ENCODE peak calls at places on chromosomes 7 and 10, in nine cellular contexts. One of them, this sample, is unnamed.
A peak's percentile ranks its signal among the peaks of the same experiment; 100 is the strongest.

GRCh38 chr10:130871406-130871805 is 440.1 kb downstream of the TCERG1L start:
- DNase-seq in memory B cell: no peak
- DNase-seq in fibroblast of mammary gland: no peak
- DNase-seq in naive thymus-derived CD4-positive, alpha-beta T cell: no peak
- DNase-seq in dorsolateral prefrontal cortex: no peak
- DNase-seq in stimulated activated CD4-positive, alpha-beta T cell treated with anti-CD3 and anti-CD28 coated beads, TNF-alpha, amount 100 ng/mL, for 4 hours: no peak
- DNase-seq in T-helper 2 cell: no peak
- DNase-seq in foreskin fibroblast: no peak
- DNase-seq in germinal center: no peak
- DNase-seq in this sample: no peak

GRCh38 chr10:22379059-22379458 is 33.8 kb downstream of the SPAG6 start:
- DNase-seq in memory B cell: no peak
- DNase-seq in fibroblast of mammary gland: no peak
- DNase-seq in naive thymus-derived CD4-positive, alpha-beta T cell: no peak
- DNase-seq in dorsolateral prefrontal cortex: no peak
- DNase-seq in stimulated activated CD4-positive, alpha-beta T cell treated with anti-CD3 and anti-CD28 coated beads, TNF-alpha, amount 100 ng/mL, for 4 hours: peak; percentile 28
- DNase-seq in T-helper 2 cell: no peak
- DNase-seq in foreskin fibroblast: no peak
- DNase-seq in germinal center: no peak
- DNase-seq in this sample: no peak

GRCh38 chr10:97789770-97790397 is 18.1 kb upstream of the SFRP5 start:
- DNase-seq in memory B cell: no peak
- DNase-seq in fibroblast of mammary gland: no peak
- DNase-seq in naive thymus-derived CD4-positive, alpha-beta T cell: no peak
- DNase-seq in dorsolateral prefrontal cortex: no peak
- DNase-seq in stimulated activated CD4-positive, alpha-beta T cell treated with anti-CD3 and anti-CD28 coated beads, TNF-alpha, amount 100 ng/mL, for 4 hours: no peak
- DNase-seq in T-helper 2 cell: no peak
- DNase-seq in foreskin fibroblast: no peak
- DNase-seq in germinal center: no peak
- DNase-seq in this sample: no peak

GRCh38 chr7:25319707-25320106 is 91.4 kb upstream of the NPVF start:
- DNase-seq in memory B cell: no peak
- DNase-seq in fibroblast of mammary gland: no peak
- DNase-seq in naive thymus-derived CD4-positive, alpha-beta T cell: no peak
- DNase-seq in dorsolateral prefrontal cortex: no peak
- DNase-seq in stimulated activated CD4-positive, alpha-beta T cell treated with anti-CD3 and anti-CD28 coated beads, TNF-alpha, amount 100 ng/mL, for 4 hours: no peak
- DNase-seq in T-helper 2 cell: no peak
- DNase-seq in foreskin fibroblast: no peak
- DNase-seq in germinal center: no peak
- DNase-seq in this sample: no peak

GRCh38 chr7:29236649-29237048 is 42.1 kb downstream of the CHN2 start:
- DNase-seq in memory B cell: no peak
- DNase-seq in fibroblast of mammary gland: no peak
- DNase-seq in naive thymus-derived CD4-positive, alpha-beta T cell: no peak
- DNase-seq in dorsolateral prefrontal cortex: no peak
- DNase-seq in stimulated activated CD4-positive, alpha-beta T cell treated with anti-CD3 and anti-CD28 coated beads, TNF-alpha, amount 100 ng/mL, for 4 hours: no peak
- DNase-seq in T-helper 2 cell: no peak
- DNase-seq in foreskin fibroblast: no peak
- DNase-seq in germinal center: no peak
- DNase-seq in this sample: no peak

GRCh38 chr10:68332259-68333057 is at the start of gene PBLD:
- DNase-seq in memory B cell: peak; percentile 50
- DNase-seq in fibroblast of mammary gland: peak; percentile 75
- DNase-seq in naive thymus-derived CD4-positive, alpha-beta T cell: peak; percentile 48
- DNase-seq in dorsolateral prefrontal cortex: peak; percentile 76
- DNase-seq in stimulated activated CD4-positive, alpha-beta T cell treated with anti-CD3 and anti-CD28 coated beads, TNF-alpha, amount 100 ng/mL, for 4 hours: peak; percentile 13
- DNase-seq in T-helper 2 cell: peak; percentile 24
- DNase-seq in foreskin fibroblast: peak; percentile 84
- DNase-seq in germinal center: peak; percentile 51
- DNase-seq in this sample: peak; percentile 50

GRCh38 chr10:44773565-44773964 is 137.6 kb upstream of the TMEM72 start:
- DNase-seq in memory B cell: no peak
- DNase-seq in fibroblast of mammary gland: no peak
- DNase-seq in naive thymus-derived CD4-positive, alpha-beta T cell: no peak
- DNase-seq in dorsolateral prefrontal cortex: no peak
- DNase-seq in stimulated activated CD4-positive, alpha-beta T cell treated with anti-CD3 and anti-CD28 coated beads, TNF-alpha, amount 100 ng/mL, for 4 hours: no peak
- DNase-seq in T-helper 2 cell: no peak
- DNase-seq in foreskin fibroblast: no peak
- DNase-seq in germinal center: no peak
- DNase-seq in this sample: no peak

GRCh38 chr10:103720328-103720963 is 134.9 kb downstream of the SH3PXD2A start:
- DNase-seq in memory B cell: no peak
- DNase-seq in fibroblast of mammary gland: no peak
- DNase-seq in naive thymus-derived CD4-positive, alpha-beta T cell: no peak
- DNase-seq in dorsolateral prefrontal cortex: no peak
- DNase-seq in stimulated activated CD4-positive, alpha-beta T cell treated with anti-CD3 and anti-CD28 coated beads, TNF-alpha, amount 100 ng/mL, for 4 hours: no peak
- DNase-seq in T-helper 2 cell: no peak
- DNase-seq in foreskin fibroblast: peak; percentile 59
- DNase-seq in germinal center: no peak
- DNase-seq in this sample: no peak

GRCh38 chr10:119206603-119207366 is 586 bp upstream of the GRK5 start:
- DNase-seq in memory B cell: peak; percentile 82
- DNase-seq in fibroblast of mammary gland: peak; percentile 48
- DNase-seq in naive thymus-derived CD4-positive, alpha-beta T cell: peak; percentile 58
- DNase-seq in dorsolateral prefrontal cortex: peak; percentile 63
- DNase-seq in stimulated activated CD4-positive, alpha-beta T cell treated with anti-CD3 and anti-CD28 coated beads, TNF-alpha, amount 100 ng/mL, for 4 hours: peak; percentile 64
- DNase-seq in T-helper 2 cell: peak; percentile 41
- DNase-seq in foreskin fibroblast: peak; percentile 84
- DNase-seq in germinal center: peak; percentile 86
- DNase-seq in this sample: peak; percentile 70

GRCh38 chr7:101164071-101164840 is 1.1 kb downstream of the VGF start:
- DNase-seq in memory B cell: no peak
- DNase-seq in fibroblast of mammary gland: peak; percentile 51
- DNase-seq in naive thymus-derived CD4-positive, alpha-beta T cell: no peak
- DNase-seq in dorsolateral prefrontal cortex: no peak
- DNase-seq in stimulated activated CD4-positive, alpha-beta T cell treated with anti-CD3 and anti-CD28 coated beads, TNF-alpha, amount 100 ng/mL, for 4 hours: no peak
- DNase-seq in T-helper 2 cell: no peak
- DNase-seq in foreskin fibroblast: peak; percentile 89
- DNase-seq in germinal center: no peak
- DNase-seq in this sample: no peak

GRCh38 chr10:49080071-49080470 is 35.3 kb downstream of the VSTM4 start:
- DNase-seq in memory B cell: no peak
- DNase-seq in fibroblast of mammary gland: peak; percentile 66
- DNase-seq in naive thymus-derived CD4-positive, alpha-beta T cell: no peak
- DNase-seq in dorsolateral prefrontal cortex: no peak
- DNase-seq in stimulated activated CD4-positive, alpha-beta T cell treated with anti-CD3 and anti-CD28 coated beads, TNF-alpha, amount 100 ng/mL, for 4 hours: no peak
- DNase-seq in T-helper 2 cell: no peak
- DNase-seq in foreskin fibroblast: no peak
- DNase-seq in germinal center: no peak
- DNase-seq in this sample: no peak

GRCh38 chr7:65489260-65489767 is 115.7 kb downstream of the ZNF92 start:
- DNase-seq in memory B cell: no peak
- DNase-seq in fibroblast of mammary gland: no peak
- DNase-seq in naive thymus-derived CD4-positive, alpha-beta T cell: no peak
- DNase-seq in dorsolateral prefrontal cortex: no peak
- DNase-seq in stimulated activated CD4-positive, alpha-beta T cell treated with anti-CD3 and anti-CD28 coated beads, TNF-alpha, amount 100 ng/mL, for 4 hours: no peak
- DNase-seq in T-helper 2 cell: no peak
- DNase-seq in foreskin fibroblast: no peak
- DNase-seq in germinal center: no peak
- DNase-seq in this sample: no peak

GRCh38 chr7:29413511-29414178 is 150.0 kb upstream of the PRR15 start:
- DNase-seq in memory B cell: no peak
- DNase-seq in fibroblast of mammary gland: no peak
- DNase-seq in naive thymus-derived CD4-positive, alpha-beta T cell: no peak
- DNase-seq in dorsolateral prefrontal cortex: no peak
- DNase-seq in stimulated activated CD4-positive, alpha-beta T cell treated with anti-CD3 and anti-CD28 coated beads, TNF-alpha, amount 100 ng/mL, for 4 hours: no peak
- DNase-seq in T-helper 2 cell: no peak
- DNase-seq in foreskin fibroblast: no peak
- DNase-seq in germinal center: no peak
- DNase-seq in this sample: no peak

GRCh38 chr10:117663750-117664149 is 121.2 kb downstream of the EMX2 start:
- DNase-seq in memory B cell: no peak
- DNase-seq in fibroblast of mammary gland: peak; percentile 93
- DNase-seq in naive thymus-derived CD4-positive, alpha-beta T cell: no peak
- DNase-seq in dorsolateral prefrontal cortex: no peak
- DNase-seq in stimulated activated CD4-positive, alpha-beta T cell treated with anti-CD3 and anti-CD28 coated beads, TNF-alpha, amount 100 ng/mL, for 4 hours: no peak
- DNase-seq in T-helper 2 cell: no peak
- DNase-seq in foreskin fibroblast: peak; percentile 63
- DNase-seq in germinal center: no peak
- DNase-seq in this sample: no peak

GRCh38 chr7:151113344-151114150 is 27.3 kb downstream of the AGAP3 start:
- DNase-seq in memory B cell: no peak
- DNase-seq in fibroblast of mammary gland: peak; percentile 57
- DNase-seq in naive thymus-derived CD4-positive, alpha-beta T cell: no peak
- DNase-seq in dorsolateral prefrontal cortex: no peak
- DNase-seq in stimulated activated CD4-positive, alpha-beta T cell treated with anti-CD3 and anti-CD28 coated beads, TNF-alpha, amount 100 ng/mL, for 4 hours: no peak
- DNase-seq in T-helper 2 cell: no peak
- DNase-seq in foreskin fibroblast: peak; percentile 49
- DNase-seq in germinal center: no peak
- DNase-seq in this sample: no peak

GRCh38 chr10:131429942-131430341 is 118.4 kb upstream of the TCERG1L start:
- DNase-seq in memory B cell: no peak
- DNase-seq in fibroblast of mammary gland: no peak
- DNase-seq in naive thymus-derived CD4-positive, alpha-beta T cell: no peak
- DNase-seq in dorsolateral prefrontal cortex: no peak
- DNase-seq in stimulated activated CD4-positive, alpha-beta T cell treated with anti-CD3 and anti-CD28 coated beads, TNF-alpha, amount 100 ng/mL, for 4 hours: no peak
- DNase-seq in T-helper 2 cell: no peak
- DNase-seq in foreskin fibroblast: no peak
- DNase-seq in germinal center: no peak
- DNase-seq in this sample: no peak

GRCh38 chr7:25854608-25855497 is 297.1 kb upstream of the NFE2L3 start:
- DNase-seq in memory B cell: no peak
- DNase-seq in fibroblast of mammary gland: peak; percentile 100
- DNase-seq in naive thymus-derived CD4-positive, alpha-beta T cell: no peak
- DNase-seq in dorsolateral prefrontal cortex: no peak
- DNase-seq in stimulated activated CD4-positive, alpha-beta T cell treated with anti-CD3 and anti-CD28 coated beads, TNF-alpha, amount 100 ng/mL, for 4 hours: no peak
- DNase-seq in T-helper 2 cell: no peak
- DNase-seq in foreskin fibroblast: peak; percentile 90
- DNase-seq in germinal center: peak; percentile 56
- DNase-seq in this sample: no peak

GRCh38 chr10:69045441-69046300 is 42.2 kb upstream of the SRGN start:
- DNase-seq in memory B cell: no peak
- DNase-seq in fibroblast of mammary gland: peak; percentile 40
- DNase-seq in naive thymus-derived CD4-positive, alpha-beta T cell: peak; percentile 32
- DNase-seq in dorsolateral prefrontal cortex: no peak
- DNase-seq in stimulated activated CD4-positive, alpha-beta T cell treated with anti-CD3 and anti-CD28 coated beads, TNF-alpha, amount 100 ng/mL, for 4 hours: no peak
- DNase-seq in T-helper 2 cell: no peak
- DNase-seq in foreskin fibroblast: no peak
- DNase-seq in germinal center: no peak
- DNase-seq in this sample: no peak

GRCh38 chr10:47361293-47361692 is 13.1 kb downstream of the RBP3 start:
- DNase-seq in memory B cell: no peak
- DNase-seq in fibroblast of mammary gland: peak; percentile 35
- DNase-seq in naive thymus-derived CD4-positive, alpha-beta T cell: no peak
- DNase-seq in dorsolateral prefrontal cortex: no peak
- DNase-seq in stimulated activated CD4-positive, alpha-beta T cell treated with anti-CD3 and anti-CD28 coated beads, TNF-alpha, amount 100 ng/mL, for 4 hours: no peak
- DNase-seq in T-helper 2 cell: no peak
- DNase-seq in foreskin fibroblast: peak; percentile 54
- DNase-seq in germinal center: peak; percentile 38
- DNase-seq in this sample: no peak

GRCh38 chr10:100186813-100187212 is 984 bp upstream of the ERLIN1 start:
- DNase-seq in memory B cell: no peak
- DNase-seq in fibroblast of mammary gland: peak; percentile 8
- DNase-seq in naive thymus-derived CD4-positive, alpha-beta T cell: no peak
- DNase-seq in dorsolateral prefrontal cortex: no peak
- DNase-seq in stimulated activated CD4-positive, alpha-beta T cell treated with anti-CD3 and anti-CD28 coated beads, TNF-alpha, amount 100 ng/mL, for 4 hours: no peak
- DNase-seq in T-helper 2 cell: no peak
- DNase-seq in foreskin fibroblast: peak; percentile 28
- DNase-seq in germinal center: peak; percentile 3
- DNase-seq in this sample: no peak

GRCh38 chr7:29342761-29343160 is 148.2 kb downstream of the CHN2 start:
- DNase-seq in memory B cell: no peak
- DNase-seq in fibroblast of mammary gland: no peak
- DNase-seq in naive thymus-derived CD4-positive, alpha-beta T cell: no peak
- DNase-seq in dorsolateral prefrontal cortex: no peak
- DNase-seq in stimulated activated CD4-positive, alpha-beta T cell treated with anti-CD3 and anti-CD28 coated beads, TNF-alpha, amount 100 ng/mL, for 4 hours: no peak
- DNase-seq in T-helper 2 cell: no peak
- DNase-seq in foreskin fibroblast: no peak
- DNase-seq in germinal center: no peak
- DNase-seq in this sample: no peak

GRCh38 chr10:90871279-90871760 is 454 bp upstream of the RPP30 start:
- DNase-seq in memory B cell: peak; percentile 29
- DNase-seq in fibroblast of mammary gland: peak; percentile 85
- DNase-seq in naive thymus-derived CD4-positive, alpha-beta T cell: peak; percentile 39
- DNase-seq in dorsolateral prefrontal cortex: peak; percentile 62
- DNase-seq in stimulated activated CD4-positive, alpha-beta T cell treated with anti-CD3 and anti-CD28 coated beads, TNF-alpha, amount 100 ng/mL, for 4 hours: no peak
- DNase-seq in T-helper 2 cell: no peak
- DNase-seq in foreskin fibroblast: peak; percentile 86
- DNase-seq in germinal center: peak; percentile 70
- DNase-seq in this sample: peak; percentile 7

GRCh38 chr7:30169585-30169978 is 34.8 kb downstream of the MTURN start:
- DNase-seq in memory B cell: no peak
- DNase-seq in fibroblast of mammary gland: peak; percentile 64
- DNase-seq in naive thymus-derived CD4-positive, alpha-beta T cell: no peak
- DNase-seq in dorsolateral prefrontal cortex: no peak
- DNase-seq in stimulated activated CD4-positive, alpha-beta T cell treated with anti-CD3 and anti-CD28 coated beads, TNF-alpha, amount 100 ng/mL, for 4 hours: no peak
- DNase-seq in T-helper 2 cell: no peak
- DNase-seq in foreskin fibroblast: peak; percentile 56
- DNase-seq in germinal center: no peak
- DNase-seq in this sample: no peak

GRCh38 chr10:1368772-1369171 is 312.6 kb downstream of the WDR37 start:
- DNase-seq in memory B cell: no peak
- DNase-seq in fibroblast of mammary gland: no peak
- DNase-seq in naive thymus-derived CD4-positive, alpha-beta T cell: no peak
- DNase-seq in dorsolateral prefrontal cortex: no peak
- DNase-seq in stimulated activated CD4-positive, alpha-beta T cell treated with anti-CD3 and anti-CD28 coated beads, TNF-alpha, amount 100 ng/mL, for 4 hours: no peak
- DNase-seq in T-helper 2 cell: no peak
- DNase-seq in foreskin fibroblast: no peak
- DNase-seq in germinal center: peak; percentile 43
- DNase-seq in this sample: no peak

GRCh38 chr10:132541129-132541528 is 3.5 kb downstream of the INPP5A start:
- DNase-seq in memory B cell: no peak
- DNase-seq in fibroblast of mammary gland: no peak
- DNase-seq in naive thymus-derived CD4-positive, alpha-beta T cell: no peak
- DNase-seq in dorsolateral prefrontal cortex: no peak
- DNase-seq in stimulated activated CD4-positive, alpha-beta T cell treated with anti-CD3 and anti-CD28 coated beads, TNF-alpha, amount 100 ng/mL, for 4 hours: no peak
- DNase-seq in T-helper 2 cell: no peak
- DNase-seq in foreskin fibroblast: no peak
- DNase-seq in germinal center: no peak
- DNase-seq in this sample: no peak

GRCh38 chr7:135673360-135673706 is 11.0 kb downstream of the STMP1 start:
- DNase-seq in memory B cell: no peak
- DNase-seq in fibroblast of mammary gland: peak; percentile 40
- DNase-seq in naive thymus-derived CD4-positive, alpha-beta T cell: no peak
- DNase-seq in dorsolateral prefrontal cortex: no peak
- DNase-seq in stimulated activated CD4-positive, alpha-beta T cell treated with anti-CD3 and anti-CD28 coated beads, TNF-alpha, amount 100 ng/mL, for 4 hours: no peak
- DNase-seq in T-helper 2 cell: no peak
- DNase-seq in foreskin fibroblast: peak; percentile 34
- DNase-seq in germinal center: no peak
- DNase-seq in this sample: no peak

GRCh38 chr7:141355057-141355456 is 196.2 kb upstream of the AGK start:
- DNase-seq in memory B cell: no peak
- DNase-seq in fibroblast of mammary gland: peak; percentile 87
- DNase-seq in naive thymus-derived CD4-positive, alpha-beta T cell: no peak
- DNase-seq in dorsolateral prefrontal cortex: no peak
- DNase-seq in stimulated activated CD4-positive, alpha-beta T cell treated with anti-CD3 and anti-CD28 coated beads, TNF-alpha, amount 100 ng/mL, for 4 hours: no peak
- DNase-seq in T-helper 2 cell: no peak
- DNase-seq in foreskin fibroblast: no peak
- DNase-seq in germinal center: no peak
- DNase-seq in this sample: no peak